ENCODE peak calls at places on chromosomes 5 and 9, in seven cellular contexts. V is NCI-H345, K is trophoblast cell, M is HTR-8/SVneo, A is Ammon's horn, W is esophagus muscularis mucosa, L is fibroblast of lung. U is an unnamed sample.

GRCh38 chr9:133874061-133874638 is 118.0 kb downstream of the VAV2 start:
- DNase-seq in A (no peak), W (no peak), K (peak), V (no peak), L (peak), M (peak), U (no peak)

GRCh38 chr9:105690742-105691141 is 3.6 kb upstream of the TMEM38B start:
- DNase-seq in A (no peak), K (peak), W (no peak), L (no peak), M (no peak), V (no peak), U (no peak)

GRCh38 chr5:132695956-132696355 is 22.2 kb downstream of the IL4 start:
- DNase-seq in K (peak), A (no peak), V (no peak), L (no peak), M (no peak), W (no peak), U (no peak)

GRCh38 chr9:16119861-16120641 is 567.2 kb downstream of the CCDC171 start:
- DNase-seq in L (peak), W (no peak), A (no peak), M (peak), K (no peak), V (no peak), U (no peak)

GRCh38 chr5:102241809-102242421 is 54.2 kb downstream of the SLCO4C1 start:
- DNase-seq in A (no peak), L (no peak), K (no peak), M (no peak), V (no peak), W (no peak), U (no peak)

GRCh38 chr9:129879103-129879699 is 43.9 kb downstream of the USP20 start:
- DNase-seq in V (no peak), K (no peak), A (no peak), M (no peak), W (no peak), L (no peak), U (no peak)

GRCh38 chr9:119453490-119453911 is 84.3 kb upstream of the BRINP1 start:
- DNase-seq in V (no peak), A (no peak), L (no peak), W (no peak), M (no peak), K (peak), U (no peak)

GRCh38 chr5:13328316-13328715 is 616.2 kb downstream of the DNAH5 start:
- DNase-seq in K (no peak), L (peak), V (no peak), W (no peak), M (no peak), A (no peak), U (no peak)

GRCh38 chr5:143106175-143106574 is 297.3 kb downstream of the NR3C1 start:
- DNase-seq in V (peak), K (peak), W (no peak), M (peak), A (peak), L (peak), U (no peak)

GRCh38 chr9:92964607-92964975 is 17.3 kb downstream of the FGD3 start:
- DNase-seq in K (no peak), W (no peak), V (no peak), M (no peak), A (no peak), L (no peak), U (no peak)

GRCh38 chr9:99398241-99398640 is 176.2 kb downstream of the SEC61B start:
- DNase-seq in A (no peak), L (no peak), M (no peak), W (no peak), K (peak), V (no peak), U (no peak)

GRCh38 chr9:20805766-20806165 is 121.7 kb downstream of the FOCAD start:
- DNase-seq in L (no peak), V (no peak), K (no peak), A (peak), M (no peak), W (no peak), U (no peak)

GRCh38 chr9:93470391-93470790 is 17.0 kb upstream of the FAM120AOS start:
- DNase-seq in W (no peak), V (no peak), K (no peak), M (no peak), L (no peak), A (no peak), U (no peak)

GRCh38 chr9:4297795-4298254 is 2.0 kb downstream of the GLIS3 start:
- DNase-seq in K (peak), A (peak), W (no peak), V (peak), L (peak), M (peak), U (peak)

GRCh38 chr5:52801329-52801728 is 13.6 kb downstream of the ITGA1 start:
- DNase-seq in K (peak), M (no peak), L (peak), A (peak), W (no peak), V (no peak), U (no peak)

GRCh38 chr9:6209966-6210365 is 5.6 kb upstream of the IL33 start:
- DNase-seq in A (no peak), K (no peak), M (no peak), L (no peak), W (no peak), V (no peak), U (no peak)

GRCh38 chr9:133359420-133360175 is 3.2 kb downstream of the SURF2 start:
- DNase-seq in M (no peak), V (peak), K (peak), L (no peak), A (no peak), W (no peak), U (no peak)

GRCh38 chr5:180621311-180621710 is 28.1 kb downstream of the FLT4 start:
- DNase-seq in L (no peak), V (no peak), M (no peak), K (no peak), A (no peak), W (no peak), U (no peak)

GRCh38 chr9:32986971-32987370 is 14.5 kb downstream of the APTX start:
- DNase-seq in M (no peak), V (no peak), L (peak), A (no peak), W (no peak), K (peak), U (no peak)

GRCh38 chr9:76456202-76456926 is 2.6 kb upstream of the GCNT1 start:
- DNase-seq in L (peak), W (no peak), K (no peak), A (no peak), V (peak), M (peak), U (no peak)

GRCh38 chr9:19271081-19271480 is 40.6 kb downstream of the DENND4C start:
- DNase-seq in A (no peak), L (no peak), V (no peak), M (no peak), K (peak), W (no peak), U (no peak)

GRCh38 chr5:58629190-58630159 is 46.6 kb downstream of the RAB3C start:
- DNase-seq in M (no peak), W (no peak), K (no peak), V (no peak), A (no peak), L (no peak), U (no peak)

GRCh38 chr9:112120471-112120925 is 54.6 kb downstream of the SUSD1 start:
- DNase-seq in V (no peak), L (peak), W (no peak), K (peak), M (no peak), A (peak), U (no peak)

GRCh38 chr9:93218161-93218560 is 34.2 kb downstream of the WNK2 start:
- DNase-seq in K (no peak), A (no peak), M (no peak), W (no peak), L (no peak), V (no peak), U (no peak)

GRCh38 chr5:61599370-61600140 is 267.5 kb downstream of the ZSWIM6 start:
- DNase-seq in L (peak), W (no peak), A (peak), K (no peak), V (no peak), M (no peak), U (no peak)

GRCh38 chr5:53406630-53407316 is 73.7 kb upstream of the FST start:
- DNase-seq in M (peak), K (peak), L (peak), A (no peak), V (no peak), W (no peak), U (no peak)

GRCh38 chr5:134026521-134027202 is 21.9 kb upstream of the VDAC1 start:
- DNase-seq in V (peak), A (peak), M (peak), W (no peak), L (peak), K (peak), U (no peak)

GRCh38 chr5:55913396-55914140 is 62.4 kb downstream of the IL31RA start:
- DNase-seq in L (no peak), V (no peak), M (no peak), K (no peak), A (no peak), W (no peak), U (no peak)

U was measured in cardiac septum.